ENCODE peak calls at places on chromosomes 7 and 10, in seven cellular contexts. X, V, J, C, I, H and T are unnamed samples.

GRCh38 chr7:45976485-45976856 is 55.4 kb upstream of the IGFBP3 start:
- DNase-seq in V (no peak), X (no peak), J (no peak), H (no peak), C (no peak), I (no peak), T (no peak)

GRCh38 chr10:133377025-133377817 is 1.8 kb upstream of the PAOX start:
- DNase-seq in H (no peak), C (no peak), I (no peak), X (no peak), V (no peak), J (no peak), T (no peak)

GRCh38 chr7:29095666-29096560 is 50.4 kb downstream of the CPVL start:
- DNase-seq in I (no peak), J (no peak), V (no peak), H (peak; percentile 55), X (no peak), C (no peak), T (no peak)

GRCh38 chr10:12782537-12782936 is 219.0 kb downstream of the CCDC3 start:
- DNase-seq in H (peak; percentile 52), V (no peak), C (peak; percentile 11), I (peak; percentile 46), J (peak; percentile 2), X (peak; percentile 47), T (no peak)

GRCh38 chr10:85558533-85558932 is 808.1 kb downstream of the GRID1 start:
- DNase-seq in C (no peak), X (no peak), V (no peak), J (no peak), I (no peak), H (no peak), T (no peak)

GRCh38 chr7:41029072-41029492 is 673.8 kb downstream of the INHBA start:
- DNase-seq in H (peak; percentile 71), J (peak; percentile 100), V (no peak), C (no peak), X (no peak), I (no peak), T (no peak)

GRCh38 chr7:4715385-4715770 is 33.3 kb downstream of the FOXK1 start:
- DNase-seq in C (no peak), H (peak; percentile 94), X (peak; percentile 32), J (no peak), V (no peak), I (peak; percentile 66), T (no peak)

GRCh38 chr7:6640246-6640721 is 3.2 kb downstream of the ZNF316 start:
- DNase-seq in H (peak; percentile 74), C (no peak), J (no peak), I (no peak), V (peak; percentile 24), X (no peak), T (no peak)

GRCh38 chr7:24978837-24979469 is 1.0 kb downstream of the OSBPL3 start:
- DNase-seq in X (peak; percentile 28), I (no peak), C (no peak), V (no peak), H (no peak), J (no peak), T (no peak)

GRCh38 chr10:59362991-59363390 is 642 bp upstream of the FAM13C start:
- DNase-seq in H (peak; percentile 64), X (peak; percentile 60), C (no peak), V (no peak), I (peak; percentile 44), J (no peak), T (peak; percentile 54)

GRCh38 chr7:12706900-12707536 is 19.6 kb downstream of the ARL4A start:
- DNase-seq in V (no peak), H (peak; percentile 36), X (no peak), J (no peak), C (no peak), I (no peak), T (no peak)

GRCh38 chr7:19519443-19519977 is 189.3 kb downstream of the POLR1F start:
- DNase-seq in V (no peak), I (no peak), X (no peak), J (peak; percentile 11), C (no peak), H (peak; percentile 59), T (no peak)

GRCh38 chr10:102299873-102300272 is 54.5 kb downstream of the GBF1 start:
- DNase-seq in X (no peak), I (no peak), V (no peak), H (peak; percentile 58), C (no peak), J (peak; percentile 50), T (no peak)

GRCh38 chr7:21198929-21199328 is 229.0 kb upstream of the SP4 start:
- DNase-seq in X (peak; percentile 24), H (no peak), C (no peak), I (no peak), V (no peak), J (no peak), T (no peak)

GRCh38 chr10:129400426-129400825 is 66.6 kb upstream of the MGMT start:
- DNase-seq in V (no peak), C (no peak), H (no peak), X (no peak), I (no peak), J (no peak), T (no peak)

GRCh38 chr10:81034376-81034775 is 496.7 kb downstream of the SH2D4B start:
- DNase-seq in H (no peak), I (no peak), X (no peak), J (no peak), V (no peak), C (no peak), T (no peak)

GRCh38 chr7:12729112-12729511 is 41.7 kb downstream of the ARL4A start:
- DNase-seq in J (no peak), I (peak; percentile 28), H (peak; percentile 80), V (no peak), X (peak; percentile 45), C (no peak), T (peak; percentile 44)

GRCh38 chr10:96720422-96721206 is at the start of gene PIK3AP1:
- DNase-seq in H (peak; percentile 4), I (peak; percentile 58), C (peak; percentile 34), V (peak; percentile 18), J (no peak), X (peak; percentile 79), T (no peak)

GRCh38 chr7:76392531-76393115 is 16.9 kb downstream of the SSC4D start:
- DNase-seq in V (no peak), H (no peak), J (no peak), I (no peak), X (no peak), C (no peak), T (no peak)

GRCh38 chr7:35725280-35725680 is 30.3 kb upstream of the HERPUD2 start:
- DNase-seq in I (no peak), J (no peak), H (no peak), V (peak; percentile 8), X (peak; percentile 71), C (peak; percentile 51), T (no peak)

GRCh38 chr7:70782729-70783290 is 349.1 kb upstream of the GALNT17 start:
- DNase-seq in H (no peak), C (no peak), I (no peak), X (no peak), J (no peak), V (no peak), T (no peak)

GRCh38 chr7:73830872-73831655 is at the start of gene CLDN4:
- DNase-seq in J (no peak), H (no peak), X (peak; percentile 94), V (no peak), C (no peak), I (no peak), T (no peak)

GRCh38 chr10:71294856-71295255 is 24.2 kb upstream of the SLC29A3 start:
- DNase-seq in H (no peak), V (no peak), C (no peak), X (no peak), J (no peak), I (no peak), T (no peak)

GRCh38 chr7:27203964-27204594 is 4.2 kb upstream of the HOXA13 start:
- DNase-seq in C (no peak), X (no peak), I (no peak), V (no peak), H (no peak), J (no peak), T (no peak)